ENCODE peak calls at places on chromosomes 2 and 18, in five cellular contexts. V, F, R, P and A are unnamed samples.

GRCh38 chr2:167190053-167190452 is 301.8 kb downstream of the XIRP2 start:
- DNase-seq in P (peak), V (no peak), F (peak), R (no peak), A (no peak)

GRCh38 chr2:15331787-15332186 is 229.3 kb downstream of the NBAS start:
- DNase-seq in V (no peak), R (no peak), P (peak), F (no peak), A (no peak)

GRCh38 chr2:15912203-15912602 is 28.1 kb upstream of the MYCN start:
- DNase-seq in R (peak), V (no peak), P (peak), F (peak), A (peak)

GRCh38 chr2:158097481-158097880 is 4.2 kb upstream of the UPP2 start:
- DNase-seq in P (no peak), R (no peak), F (no peak), V (no peak), A (no peak)

GRCh38 chr2:159202568-159203071 is 83.9 kb downstream of the WDSUB1 start:
- DNase-seq in P (peak), F (peak), R (no peak), V (no peak), A (peak)

GRCh38 chr18:10834128-10834815 is 308.4 kb downstream of the NAPG start:
- DNase-seq in R (no peak), F (no peak), P (no peak), V (no peak), A (no peak)

GRCh38 chr18:25053484-25053883 is 298.5 kb downstream of the ZNF521 start:
- DNase-seq in P (no peak), R (no peak), V (no peak), F (peak), A (no peak)

GRCh38 chr18:38635706-38636105 is 1070.1 kb upstream of the CELF4 start:
- DNase-seq in P (peak), V (no peak), F (no peak), R (no peak), A (no peak)

GRCh38 chr18:47601608-47602272 is 328.7 kb downstream of the SMAD2 start:
- DNase-seq in F (no peak), V (no peak), R (no peak), P (no peak), A (no peak)

GRCh38 chr2:139281124-139281523 is 500.9 kb upstream of the NXPH2 start:
- DNase-seq in P (no peak), F (no peak), R (no peak), V (no peak), A (no peak)

GRCh38 chr2:237092920-237093781 is 7.5 kb downstream of the COPS8 start:
- DNase-seq in F (peak), P (peak), V (peak), R (no peak), A (peak)

GRCh38 chr2:70123051-70123828 is 36.0 kb downstream of the PCBP1 start:
- DNase-seq in R (no peak), V (no peak), F (peak), P (peak), A (peak)

GRCh38 chr2:12816379-12817306 is 99.9 kb downstream of the TRIB2 start:
- DNase-seq in F (peak), V (no peak), R (no peak), P (peak), A (no peak)

GRCh38 chr2:177692828-177693269 is 300.3 kb downstream of the AGPS start:
- DNase-seq in F (peak), V (no peak), R (no peak), P (no peak), A (no peak)

GRCh38 chr2:215777481-215778044 is 235.8 kb downstream of the MREG start:
- DNase-seq in R (no peak), V (no peak), F (no peak), P (peak), A (no peak)

GRCh38 chr2:150976604-150977003 is 285.1 kb downstream of the RBM43 start:
- DNase-seq in R (no peak), F (no peak), V (no peak), P (no peak), A (no peak)

GRCh38 chr2:115162454-115163293 is 720.2 kb downstream of the DPP10 start:
- DNase-seq in P (no peak), F (peak), R (no peak), V (no peak), A (no peak)

GRCh38 chr2:121253674-121254240 is 31.2 kb downstream of the TFCP2L1 start:
- DNase-seq in R (no peak), F (no peak), P (no peak), V (no peak), A (no peak)